ENCODE peak calls at places on chromosomes 3 and 15, in five cellular contexts. O is esophagus squamous epithelium, W is tibial nerve, A is uterus, E is A549. B is an unnamed sample. For H3K4me1, the result is how much of the 10 kb centered on the place peaks cover.

GRCh38 chr3:5520237-5520636 is 332.7 kb downstream of the EDEM1 start:
- DNase-seq in O (no peak), W (no peak), A (no peak), E (no peak), B (no peak)

GRCh38 chr3:171459942-171460225 is 321 bp downstream of the TNIK start:
- DNase-seq in O (no peak), W (no peak), A (no peak), E (no peak), B (peak)

GRCh38 chr3:50978991-50979667 is 304.4 kb downstream of the DOCK3 start:
- DNase-seq in O (no peak), W (no peak), A (no peak), E (no peak), B (no peak)

GRCh38 chr15:84898761-84899160 is 14.3 kb downstream of the SLC28A1 start:
- DNase-seq in O (no peak), W (no peak), A (no peak), E (no peak), B (no peak)

GRCh38 chr15:88648357-88649214 is 9.8 kb downstream of the ISG20 start:
- DNase-seq in O (no peak), W (no peak), A (no peak), E (no peak), B (no peak)

GRCh38 chr3:181264491-181264890 is 275.0 kb upstream of the DNAJC19 start:
- DNase-seq in O (no peak), W (no peak), A (no peak), E (no peak), B (no peak)

GRCh38 chr15:43550527-43551363 is 33.3 kb downstream of the MAP1A start:
- DNase-seq in O (no peak), W (no peak), A (no peak), E (no peak), B (no peak)

GRCh38 chr3:104887069-104887468 is 479.6 kb upstream of the ALCAM start:
- DNase-seq in O (no peak), W (no peak), A (no peak), E (no peak), B (no peak)

GRCh38 chr3:51678685-51679084 is 7.6 kb downstream of the TEX264 start:
- DNase-seq in O (no peak), W (no peak), A (no peak), E (no peak), B (no peak)

GRCh38 chr15:80478075-80478474 is 73.9 kb downstream of the ARNT2 start:
- DNase-seq in O (no peak), W (no peak), A (no peak), E (no peak), B (no peak)

GRCh38 chr3:133283958-133284807 is 115.7 kb upstream of the BFSP2 start:
- DNase-seq in O (no peak), W (no peak), A (no peak), E (no peak), B (no peak)

GRCh38 chr3:13021934-13022265 is 51.3 kb downstream of the IQSEC1 start:
- DNase-seq in O (no peak), W (no peak), A (no peak), E (no peak), B (no peak)
- H3K4me1 ChIP-seq in O (under half), W (under half), A (under half), E (under half), B (half or more)

GRCh38 chr3:190865419-190865818 is 2.9 kb upstream of the GMNC start:
- DNase-seq in O (no peak), W (no peak), A (no peak), E (no peak), B (no peak)

GRCh38 chr3:190863119-190863465 is 598 bp upstream of the GMNC start:
- DNase-seq in O (no peak), W (no peak), A (no peak), E (no peak), B (no peak)

GRCh38 chr3:190864002-190864401 is 1.5 kb upstream of the GMNC start:
- DNase-seq in O (no peak), W (no peak), A (no peak), E (no peak), B (no peak)

GRCh38 chr3:190860531-190860930 is 2.0 kb downstream of the GMNC start:
- DNase-seq in O (no peak), W (no peak), A (no peak), E (no peak), B (no peak)

GRCh38 chr3:190862209-190863118 is at the start of gene GMNC:
- DNase-seq in O (no peak), W (peak), A (peak), E (peak), B (peak)
- TF ChIP-seq POLR2A in O (peak), W (no peak), A (peak), E (no peak), B (peak)

GRCh38 chr3:19688767-19689166 is 245.2 kb downstream of the EFHB start:
- DNase-seq in O (no peak), W (no peak), A (no peak), E (no peak), B (no peak)
- TF ChIP-seq CTCF in O (no peak), W (no peak), A (no peak), E (no peak), B (no peak)

DNA sequence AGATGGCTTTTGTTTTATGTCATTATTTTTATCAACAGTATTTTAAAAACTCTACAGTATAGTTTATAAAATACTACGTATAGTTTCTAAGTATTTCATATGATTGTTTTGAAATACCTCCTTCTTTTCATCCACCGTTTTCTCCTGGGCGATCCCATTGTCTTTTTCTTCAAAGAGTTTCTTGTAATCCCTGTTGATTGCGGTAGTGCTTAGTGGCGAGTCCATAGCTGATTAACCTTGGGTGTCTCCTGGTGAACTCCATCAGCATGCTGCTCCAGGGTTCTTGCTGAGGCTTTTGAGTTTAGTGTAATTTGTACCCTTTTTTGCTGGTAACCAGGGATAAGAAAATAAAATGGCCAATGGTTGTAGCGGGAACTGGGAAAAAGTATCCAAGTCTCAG is 3.6 kb downstream of the PIAS1 start:
- DNase-seq in O (no peak), W (no peak), A (no peak), E (no peak), B (no peak)
- H3K4me1 ChIP-seq in O (under half), W (under half), A (under half), E (under half), B (under half)

GRCh38 chr15:50909044-50909342 is 510 bp downstream of the AP4E1 start:
- DNase-seq in O (no peak), W (no peak), A (no peak), E (no peak), B (no peak)

GRCh38 chr15:50906954-50907865 is 1.3 kb upstream of the AP4E1 start:
- DNase-seq in O (peak), W (no peak), A (no peak), E (no peak), B (no peak)

GRCh38 chr15:50907866-50908208 is 646 bp upstream of the AP4E1 start:
- DNase-seq in O (no peak), W (no peak), A (no peak), E (peak), B (peak)

GRCh38 chr15:50911001-50911400 is 2.5 kb downstream of the AP4E1 start:
- DNase-seq in O (no peak), W (no peak), A (no peak), E (no peak), B (no peak)

GRCh38 chr15:50908209-50909043 is at the start of gene AP4E1:
- DNase-seq in O (peak), W (peak), A (peak), E (peak), B (peak)
- TF ChIP-seq POLR2A in O (peak), W (peak), A (peak), E (peak), B (peak)

GRCh38 chr3:122101646-122102045 is 46.5 kb downstream of the CD86 start:
- DNase-seq in O (no peak), W (no peak), A (no peak), E (peak), B (no peak)
- TF ChIP-seq CTCF in O (peak), W (peak), A (no peak), E (peak), B (no peak)

GRCh38 chr3:195911041-195911945 is 2.9 kb upstream of the TNK2 start:
- DNase-seq in O (no peak), W (no peak), A (no peak), E (no peak), B (peak)

GRCh38 chr3:195909294-195909644 is 918 bp upstream of the TNK2 start:
- DNase-seq in O (no peak), W (no peak), A (no peak), E (peak), B (no peak)

GRCh38 chr3:195908439-195909293 is at the start of gene TNK2:
- DNase-seq in O (no peak), W (no peak), A (no peak), E (peak), B (peak)

GRCh38 chr3:195910499-195910845 is 2.1 kb upstream of the TNK2 start:
- DNase-seq in O (no peak), W (no peak), A (no peak), E (no peak), B (peak)

DNA sequence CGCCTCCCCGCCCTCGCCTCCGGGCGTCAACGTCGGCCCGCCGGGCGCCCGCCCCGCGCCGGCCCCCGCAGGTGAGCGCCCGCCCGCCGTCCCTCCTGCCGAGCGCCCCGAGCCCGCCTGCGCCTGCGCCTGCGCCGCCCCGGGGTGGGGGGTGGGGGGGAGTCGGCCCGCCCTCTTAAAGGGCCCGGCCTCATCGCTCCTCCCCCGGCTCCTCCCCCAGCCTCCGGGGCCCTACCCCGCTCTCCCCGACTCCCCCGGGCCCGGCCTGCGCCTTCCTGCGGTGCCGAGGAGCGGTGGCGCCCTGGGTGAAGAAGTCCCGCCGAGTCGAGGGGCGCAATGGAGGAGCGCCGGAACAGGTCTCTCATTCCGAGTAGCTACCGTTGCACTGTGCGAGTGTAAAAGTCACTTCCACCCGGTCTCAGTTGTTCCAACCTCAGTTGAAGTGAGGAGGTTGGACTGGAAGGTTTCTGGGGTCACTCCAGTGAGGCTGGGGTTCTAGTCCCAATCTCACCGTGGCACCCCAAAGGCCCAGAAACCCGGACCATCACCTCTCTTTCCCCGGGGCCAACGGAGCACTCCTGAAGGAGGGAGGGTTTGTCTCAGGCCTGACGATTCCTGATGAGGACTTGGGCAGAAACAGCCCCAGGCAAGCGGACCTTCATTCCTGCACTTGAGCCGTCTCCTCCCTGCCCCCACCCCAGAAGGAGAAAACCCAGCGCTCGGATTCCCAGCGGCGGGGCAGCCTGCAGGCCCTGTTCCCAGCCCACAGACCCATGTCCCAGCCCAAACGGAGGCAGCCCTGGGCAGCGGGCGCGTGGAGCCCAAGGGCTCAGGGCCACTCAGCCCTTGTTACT is 1.5 kb upstream of the TNK2 start:
- DNase-seq in O (peak), W (peak), A (peak), E (peak), B (peak)
- H3K4me1 ChIP-seq in O (half or more), W (under half), A (under half), E (under half), B (under half)

GRCh38 chr15:59282515-59283337 is 76.1 kb downstream of the LDHAL6B start:
- DNase-seq in O (no peak), W (no peak), A (no peak), E (no peak), B (no peak)
- TF ChIP-seq POLR2A in O (no peak), W (no peak), A (no peak), E (no peak), B (no peak)

B was measured in gastrocnemius medialis.